ENCODE peak calls at places on chromosomes 1 and 21, in seven cellular contexts. One of them, this sample, is unnamed.
A peak's percentile ranks its signal among the peaks of the same experiment; 100 is the strongest.

GRCh38 chr1:113320272-113320671 is 70.0 kb upstream of the MAGI3 start:
- DNase-seq in Right ventricle myocardium superior: no peak
- DNase-seq in germinal center: no peak
- DNase-seq in substantia nigra: no peak
- DNase-seq in activated naive CD4-positive, alpha-beta T cell treated with anti-CD3 and anti-CD28 coated beads, Interleukin-2, amount 10 ng/mL, durations not matched to agents 7 days and 5 days: no peak
- DNase-seq in fibroblast of the conjunctiva: no peak
- DNase-seq in activated effector memory CD4-positive, alpha-beta T cell treated with anti-CD3 and anti-CD28 coated beads, Interleukin-2, amount 50 U/mL, for 16 hours: no peak
- DNase-seq in this sample: no peak

GRCh38 chr1:215710340-215710971 is 143.4 kb downstream of the KCTD3 start:
- DNase-seq in activated effector memory CD4-positive, alpha-beta T cell treated with anti-CD3 and anti-CD28 coated beads, Interleukin-2, amount 50 U/mL, for 16 hours: no peak
- DNase-seq in substantia nigra: no peak
- DNase-seq in fibroblast of the conjunctiva: peak; percentile 35
- DNase-seq in activated naive CD4-positive, alpha-beta T cell treated with anti-CD3 and anti-CD28 coated beads, Interleukin-2, amount 10 ng/mL, durations not matched to agents 7 days and 5 days: no peak
- DNase-seq in Right ventricle myocardium superior: no peak
- DNase-seq in germinal center: peak; percentile 17
- DNase-seq in this sample: no peak

GRCh38 chr1:36486436-36487335 is 4.0 kb upstream of the CSF3R start:
- DNase-seq in activated effector memory CD4-positive, alpha-beta T cell treated with anti-CD3 and anti-CD28 coated beads, Interleukin-2, amount 50 U/mL, for 16 hours: no peak
- DNase-seq in Right ventricle myocardium superior: peak; percentile 78
- DNase-seq in activated naive CD4-positive, alpha-beta T cell treated with anti-CD3 and anti-CD28 coated beads, Interleukin-2, amount 10 ng/mL, durations not matched to agents 7 days and 5 days: peak; percentile 17
- DNase-seq in germinal center: peak; percentile 68
- DNase-seq in substantia nigra: peak; percentile 70
- DNase-seq in fibroblast of the conjunctiva: no peak
- DNase-seq in this sample: peak; percentile 87

GRCh38 chr1:61255324-61255703 is 173.0 kb downstream of the NFIA start:
- DNase-seq in activated effector memory CD4-positive, alpha-beta T cell treated with anti-CD3 and anti-CD28 coated beads, Interleukin-2, amount 50 U/mL, for 16 hours: no peak
- DNase-seq in substantia nigra: no peak
- DNase-seq in activated naive CD4-positive, alpha-beta T cell treated with anti-CD3 and anti-CD28 coated beads, Interleukin-2, amount 10 ng/mL, durations not matched to agents 7 days and 5 days: no peak
- DNase-seq in fibroblast of the conjunctiva: no peak
- DNase-seq in germinal center: no peak
- DNase-seq in Right ventricle myocardium superior: no peak
- DNase-seq in this sample: no peak

GRCh38 chr1:235375919-235376600 is 8.8 kb downstream of the TBCE start:
- DNase-seq in fibroblast of the conjunctiva: no peak
- DNase-seq in Right ventricle myocardium superior: no peak
- DNase-seq in germinal center: no peak
- DNase-seq in activated effector memory CD4-positive, alpha-beta T cell treated with anti-CD3 and anti-CD28 coated beads, Interleukin-2, amount 50 U/mL, for 16 hours: no peak
- DNase-seq in substantia nigra: no peak
- DNase-seq in activated naive CD4-positive, alpha-beta T cell treated with anti-CD3 and anti-CD28 coated beads, Interleukin-2, amount 10 ng/mL, durations not matched to agents 7 days and 5 days: no peak
- DNase-seq in this sample: no peak

GRCh38 chr1:234898455-234899033 is 230.1 kb downstream of the TOMM20 start:
- DNase-seq in Right ventricle myocardium superior: no peak
- DNase-seq in fibroblast of the conjunctiva: no peak
- DNase-seq in activated effector memory CD4-positive, alpha-beta T cell treated with anti-CD3 and anti-CD28 coated beads, Interleukin-2, amount 50 U/mL, for 16 hours: no peak
- DNase-seq in substantia nigra: no peak
- DNase-seq in germinal center: no peak
- DNase-seq in activated naive CD4-positive, alpha-beta T cell treated with anti-CD3 and anti-CD28 coated beads, Interleukin-2, amount 10 ng/mL, durations not matched to agents 7 days and 5 days: no peak
- DNase-seq in this sample: peak; percentile 19

GRCh38 chr1:89203166-89203565 is 4.4 kb upstream of the GBP4 start:
- DNase-seq in germinal center: no peak
- DNase-seq in fibroblast of the conjunctiva: no peak
- DNase-seq in activated naive CD4-positive, alpha-beta T cell treated with anti-CD3 and anti-CD28 coated beads, Interleukin-2, amount 10 ng/mL, durations not matched to agents 7 days and 5 days: no peak
- DNase-seq in Right ventricle myocardium superior: no peak
- DNase-seq in substantia nigra: no peak
- DNase-seq in activated effector memory CD4-positive, alpha-beta T cell treated with anti-CD3 and anti-CD28 coated beads, Interleukin-2, amount 50 U/mL, for 16 hours: no peak
- DNase-seq in this sample: no peak

GRCh38 chr1:54007613-54008012 is 10.4 kb downstream of the LDLRAD1 start:
- DNase-seq in activated effector memory CD4-positive, alpha-beta T cell treated with anti-CD3 and anti-CD28 coated beads, Interleukin-2, amount 50 U/mL, for 16 hours: no peak
- DNase-seq in activated naive CD4-positive, alpha-beta T cell treated with anti-CD3 and anti-CD28 coated beads, Interleukin-2, amount 10 ng/mL, durations not matched to agents 7 days and 5 days: no peak
- DNase-seq in fibroblast of the conjunctiva: no peak
- DNase-seq in germinal center: no peak
- DNase-seq in Right ventricle myocardium superior: no peak
- DNase-seq in substantia nigra: no peak
- DNase-seq in this sample: no peak

GRCh38 chr1:184033711-184034167 is 3.8 kb downstream of the COLGALT2 start:
- DNase-seq in substantia nigra: no peak
- DNase-seq in activated naive CD4-positive, alpha-beta T cell treated with anti-CD3 and anti-CD28 coated beads, Interleukin-2, amount 10 ng/mL, durations not matched to agents 7 days and 5 days: no peak
- DNase-seq in fibroblast of the conjunctiva: no peak
- DNase-seq in activated effector memory CD4-positive, alpha-beta T cell treated with anti-CD3 and anti-CD28 coated beads, Interleukin-2, amount 50 U/mL, for 16 hours: no peak
- DNase-seq in Right ventricle myocardium superior: no peak
- DNase-seq in germinal center: no peak
- DNase-seq in this sample: no peak

GRCh38 chr1:12433323-12434053 is 184.5 kb downstream of the DHRS3 start:
- DNase-seq in activated naive CD4-positive, alpha-beta T cell treated with anti-CD3 and anti-CD28 coated beads, Interleukin-2, amount 10 ng/mL, durations not matched to agents 7 days and 5 days: no peak
- DNase-seq in activated effector memory CD4-positive, alpha-beta T cell treated with anti-CD3 and anti-CD28 coated beads, Interleukin-2, amount 50 U/mL, for 16 hours: no peak
- DNase-seq in fibroblast of the conjunctiva: no peak
- DNase-seq in germinal center: no peak
- DNase-seq in Right ventricle myocardium superior: peak; percentile 71
- DNase-seq in substantia nigra: no peak
- DNase-seq in this sample: peak; percentile 88

GRCh38 chr1:56081151-56081550 is 498.2 kb downstream of the PLPP3 start:
- DNase-seq in Right ventricle myocardium superior: peak; percentile 52
- DNase-seq in substantia nigra: no peak
- DNase-seq in activated naive CD4-positive, alpha-beta T cell treated with anti-CD3 and anti-CD28 coated beads, Interleukin-2, amount 10 ng/mL, durations not matched to agents 7 days and 5 days: no peak
- DNase-seq in fibroblast of the conjunctiva: no peak
- DNase-seq in activated effector memory CD4-positive, alpha-beta T cell treated with anti-CD3 and anti-CD28 coated beads, Interleukin-2, amount 50 U/mL, for 16 hours: no peak
- DNase-seq in germinal center: no peak
- DNase-seq in this sample: peak; percentile 78

GRCh38 chr21:41124626-41125240 is 43.2 kb upstream of the BACE2 start:
- DNase-seq in fibroblast of the conjunctiva: no peak
- DNase-seq in substantia nigra: no peak
- DNase-seq in activated naive CD4-positive, alpha-beta T cell treated with anti-CD3 and anti-CD28 coated beads, Interleukin-2, amount 10 ng/mL, durations not matched to agents 7 days and 5 days: no peak
- DNase-seq in activated effector memory CD4-positive, alpha-beta T cell treated with anti-CD3 and anti-CD28 coated beads, Interleukin-2, amount 50 U/mL, for 16 hours: no peak
- DNase-seq in Right ventricle myocardium superior: no peak
- DNase-seq in germinal center: no peak
- DNase-seq in this sample: no peak

GRCh38 chr1:156559797-156560112 is 12.6 kb downstream of the IQGAP3 start:
- DNase-seq in substantia nigra: no peak
- DNase-seq in Right ventricle myocardium superior: no peak
- DNase-seq in germinal center: no peak
- DNase-seq in activated effector memory CD4-positive, alpha-beta T cell treated with anti-CD3 and anti-CD28 coated beads, Interleukin-2, amount 50 U/mL, for 16 hours: no peak
- DNase-seq in activated naive CD4-positive, alpha-beta T cell treated with anti-CD3 and anti-CD28 coated beads, Interleukin-2, amount 10 ng/mL, durations not matched to agents 7 days and 5 days: no peak
- DNase-seq in fibroblast of the conjunctiva: no peak
- DNase-seq in this sample: no peak

GRCh38 chr1:193558491-193559028 is 372.1 kb upstream of the B3GALT2 start:
- DNase-seq in fibroblast of the conjunctiva: peak; percentile 70
- DNase-seq in activated naive CD4-positive, alpha-beta T cell treated with anti-CD3 and anti-CD28 coated beads, Interleukin-2, amount 10 ng/mL, durations not matched to agents 7 days and 5 days: no peak
- DNase-seq in germinal center: no peak
- DNase-seq in activated effector memory CD4-positive, alpha-beta T cell treated with anti-CD3 and anti-CD28 coated beads, Interleukin-2, amount 50 U/mL, for 16 hours: peak; percentile 65
- DNase-seq in Right ventricle myocardium superior: no peak
- DNase-seq in substantia nigra: no peak
- DNase-seq in this sample: no peak

GRCh38 chr1:2236695-2237677 is 8.9 kb downstream of the SKI start:
- DNase-seq in activated effector memory CD4-positive, alpha-beta T cell treated with anti-CD3 and anti-CD28 coated beads, Interleukin-2, amount 50 U/mL, for 16 hours: peak; percentile 82
- DNase-seq in germinal center: no peak
- DNase-seq in fibroblast of the conjunctiva: no peak
- DNase-seq in activated naive CD4-positive, alpha-beta T cell treated with anti-CD3 and anti-CD28 coated beads, Interleukin-2, amount 10 ng/mL, durations not matched to agents 7 days and 5 days: peak; percentile 79
- DNase-seq in Right ventricle myocardium superior: peak; percentile 42
- DNase-seq in substantia nigra: no peak
- DNase-seq in this sample: no peak

GRCh38 chr1:34816332-34816731 is 23.5 kb downstream of the GJA4 start:
- DNase-seq in activated naive CD4-positive, alpha-beta T cell treated with anti-CD3 and anti-CD28 coated beads, Interleukin-2, amount 10 ng/mL, durations not matched to agents 7 days and 5 days: no peak
- DNase-seq in activated effector memory CD4-positive, alpha-beta T cell treated with anti-CD3 and anti-CD28 coated beads, Interleukin-2, amount 50 U/mL, for 16 hours: no peak
- DNase-seq in fibroblast of the conjunctiva: no peak
- DNase-seq in Right ventricle myocardium superior: no peak
- DNase-seq in substantia nigra: no peak
- DNase-seq in germinal center: no peak
- DNase-seq in this sample: no peak

GRCh38 chr1:165644064-165644735 is 13.2 kb downstream of the MGST3 start:
- DNase-seq in Right ventricle myocardium superior: no peak
- DNase-seq in activated effector memory CD4-positive, alpha-beta T cell treated with anti-CD3 and anti-CD28 coated beads, Interleukin-2, amount 50 U/mL, for 16 hours: no peak
- DNase-seq in activated naive CD4-positive, alpha-beta T cell treated with anti-CD3 and anti-CD28 coated beads, Interleukin-2, amount 10 ng/mL, durations not matched to agents 7 days and 5 days: no peak
- DNase-seq in substantia nigra: no peak
- DNase-seq in germinal center: no peak
- DNase-seq in fibroblast of the conjunctiva: no peak
- DNase-seq in this sample: no peak

GRCh38 chr1:36384542-36385409 is 948 bp downstream of the STK40 start:
- DNase-seq in substantia nigra: peak; percentile 43
- DNase-seq in Right ventricle myocardium superior: peak; percentile 70
- DNase-seq in activated effector memory CD4-positive, alpha-beta T cell treated with anti-CD3 and anti-CD28 coated beads, Interleukin-2, amount 50 U/mL, for 16 hours: peak; percentile 81
- DNase-seq in fibroblast of the conjunctiva: no peak
- DNase-seq in germinal center: no peak
- DNase-seq in activated naive CD4-positive, alpha-beta T cell treated with anti-CD3 and anti-CD28 coated beads, Interleukin-2, amount 10 ng/mL, durations not matched to agents 7 days and 5 days: peak; percentile 67
- DNase-seq in this sample: peak; percentile 86

GRCh38 chr1:230186874-230187273 is 119.8 kb downstream of the GALNT2 start:
- DNase-seq in germinal center: no peak
- DNase-seq in Right ventricle myocardium superior: no peak
- DNase-seq in activated effector memory CD4-positive, alpha-beta T cell treated with anti-CD3 and anti-CD28 coated beads, Interleukin-2, amount 50 U/mL, for 16 hours: no peak
- DNase-seq in fibroblast of the conjunctiva: no peak
- DNase-seq in activated naive CD4-positive, alpha-beta T cell treated with anti-CD3 and anti-CD28 coated beads, Interleukin-2, amount 10 ng/mL, durations not matched to agents 7 days and 5 days: peak; percentile 44
- DNase-seq in substantia nigra: no peak
- DNase-seq in this sample: no peak

GRCh38 chr1:147496571-147496970 is 44.7 kb upstream of the BCL9 start:
- DNase-seq in activated effector memory CD4-positive, alpha-beta T cell treated with anti-CD3 and anti-CD28 coated beads, Interleukin-2, amount 50 U/mL, for 16 hours: no peak
- DNase-seq in germinal center: no peak
- DNase-seq in activated naive CD4-positive, alpha-beta T cell treated with anti-CD3 and anti-CD28 coated beads, Interleukin-2, amount 10 ng/mL, durations not matched to agents 7 days and 5 days: no peak
- DNase-seq in substantia nigra: no peak
- DNase-seq in fibroblast of the conjunctiva: no peak
- DNase-seq in Right ventricle myocardium superior: peak; percentile 58
- DNase-seq in this sample: no peak